ENCODE peak calls at places on chromosomes 2 and 18, in seven cellular contexts. R, K, Q, L, A, N and T are unnamed samples.

GRCh38 chr2:10223932-10224720 is 78.6 kb upstream of the HPCAL1 start:
- DNase-seq in R (peak), K (no peak), Q (no peak), L (no peak), A (no peak), N (no peak), T (no peak)

GRCh38 chr2:67394734-67395133 is 2.4 kb upstream of the ETAA1 start:
- DNase-seq in R (no peak), K (peak), Q (no peak), L (no peak), A (no peak), N (no peak), T (no peak)

GRCh38 chr2:71852141-71852711 is 295.4 kb downstream of the CYP26B1 start:
- DNase-seq in R (no peak), K (no peak), Q (no peak), L (no peak), A (no peak), N (no peak), T (no peak)

GRCh38 chr2:56784046-56784445 is 600.3 kb downstream of the CCDC85A start:
- DNase-seq in R (no peak), K (no peak), Q (no peak), L (no peak), A (no peak), N (no peak), T (no peak)

GRCh38 chr18:3985664-3986063 is 469.4 kb downstream of the DLGAP1 start:
- DNase-seq in R (no peak), K (no peak), Q (peak), L (no peak), A (no peak), N (no peak), T (no peak)

GRCh38 chr2:46502291-46502690 is 22.9 kb downstream of the TMEM247 start:
- DNase-seq in R (no peak), K (no peak), Q (no peak), L (no peak), A (no peak), N (no peak), T (no peak)

GRCh38 chr2:49271060-49271665 is 116.8 kb upstream of the FSHR start:
- DNase-seq in R (no peak), K (no peak), Q (no peak), L (no peak), A (peak), N (no peak), T (no peak)

GRCh38 chr2:226378733-226379132 is 420.9 kb downstream of the IRS1 start:
- DNase-seq in R (no peak), K (peak), Q (no peak), L (no peak), A (no peak), N (no peak), T (no peak)

GRCh38 chr2:140013556-140014270 is 1233.5 kb upstream of the NXPH2 start:
- DNase-seq in R (no peak), K (no peak), Q (no peak), L (no peak), A (no peak), N (no peak), T (no peak)

GRCh38 chr2:71154798-71155197 is 24.4 kb downstream of the MPHOSPH10 start:
- DNase-seq in R (peak), K (no peak), Q (no peak), L (peak), A (no peak), N (no peak), T (no peak)

GRCh38 chr18:21823848-21824247 is 83.3 kb downstream of the MIB1 start:
- DNase-seq in R (no peak), K (no peak), Q (no peak), L (no peak), A (no peak), N (no peak), T (no peak)

GRCh38 chr2:240427729-240428128 is 7.7 kb upstream of the GPC1 start:
- DNase-seq in R (no peak), K (no peak), Q (no peak), L (no peak), A (no peak), N (no peak), T (no peak)

GRCh38 chr2:84904717-84905174 is 710 bp upstream of the TMSB10 start:
- DNase-seq in R (peak), K (peak), Q (no peak), L (no peak), A (no peak), N (peak), T (peak)

GRCh38 chr2:236785611-236786057 is 216.0 kb downstream of the ACKR3 start:
- DNase-seq in R (no peak), K (peak), Q (no peak), L (no peak), A (no peak), N (no peak), T (no peak)

GRCh38 chr2:190443778-190444481 is 35.8 kb downstream of the MFSD6 start:
- DNase-seq in R (no peak), K (no peak), Q (no peak), L (no peak), A (peak), N (no peak), T (no peak)